ENCODE peak calls at places on chromosomes 7 and 10, in four cellular contexts. J is psoas muscle, G is uterus, X is neural progenitor cell. H is an unnamed sample.

GRCh38 chr7:48438196-48438595 is 266.9 kb downstream of the ABCA13 start:
- DNase-seq in J (no peak), G (no peak), X (no peak), H (no peak)

GRCh38 chr10:72796042-72796441 is 97.5 kb upstream of the OIT3 start:
- DNase-seq in J (no peak), G (no peak), X (no peak), H (no peak)

GRCh38 chr10:69769395-69769989 is 32.2 kb upstream of the COL13A1 start:
- DNase-seq in J (peak; percentile 68), G (no peak), X (peak; percentile 40), H (no peak)

GRCh38 chr7:139232893-139233292 is 1.9 kb downstream of the UBN2 start:
- DNase-seq in J (no peak), G (no peak), X (no peak), H (no peak)

GRCh38 chr10:11255796-11256444 is 238.2 kb downstream of the CELF2 start:
- DNase-seq in J (peak; percentile 69), G (peak; percentile 49), X (no peak), H (no peak)

GRCh38 chr10:79132681-79133381 is 64.1 kb downstream of the ZMIZ1 start:
- DNase-seq in J (peak; percentile 51), G (no peak), X (peak; percentile 61), H (no peak)

GRCh38 chr7:50307368-50308012 is 3.0 kb downstream of the IKZF1 start:
- DNase-seq in J (no peak), G (no peak), X (peak; percentile 48), H (no peak)

GRCh38 chr10:128043259-128044045 is 82.8 kb downstream of the MKI67 start:
- DNase-seq in J (no peak), G (no peak), X (peak; percentile 25), H (no peak)

GRCh38 chr10:85420501-85421191 is 945.9 kb downstream of the GRID1 start:
- DNase-seq in J (no peak), G (no peak), X (peak; percentile 82), H (no peak)

GRCh38 chr7:10939237-10939910 is 34.3 kb upstream of the PHF14 start:
- DNase-seq in J (peak; percentile 45), G (no peak), X (no peak), H (no peak)

GRCh38 chr7:4641091-4641666 is 40.9 kb upstream of the FOXK1 start:
- DNase-seq in J (no peak), G (no peak), X (no peak), H (no peak)

GRCh38 chr7:27184342-27185012 is 555 bp downstream of the HOXA11 start:
- DNase-seq in J (peak; percentile 67), G (peak; percentile 38), X (peak; percentile 48), H (peak; percentile 61)
- H3K4me1 ChIP-seq in J (peaks cover 27% of the 10 kb centered on the region), G (no peaks in the 10 kb centered on the region), X (peaks cover 14% of the 10 kb centered on the region), H (peaks cover 7% of the 10 kb centered on the region)

GRCh38 chr10:24453404-24453830 is 244.5 kb downstream of the KIAA1217 start:
- DNase-seq in J (no peak), G (no peak), X (no peak), H (no peak)
- H3K4me1 ChIP-seq in J (peaks cover 79% of the 10 kb centered on the region), G (no peaks in the 10 kb centered on the region), X (no peaks in the 10 kb centered on the region), H (peaks cover 12% of the 10 kb centered on the region)

DNA sequence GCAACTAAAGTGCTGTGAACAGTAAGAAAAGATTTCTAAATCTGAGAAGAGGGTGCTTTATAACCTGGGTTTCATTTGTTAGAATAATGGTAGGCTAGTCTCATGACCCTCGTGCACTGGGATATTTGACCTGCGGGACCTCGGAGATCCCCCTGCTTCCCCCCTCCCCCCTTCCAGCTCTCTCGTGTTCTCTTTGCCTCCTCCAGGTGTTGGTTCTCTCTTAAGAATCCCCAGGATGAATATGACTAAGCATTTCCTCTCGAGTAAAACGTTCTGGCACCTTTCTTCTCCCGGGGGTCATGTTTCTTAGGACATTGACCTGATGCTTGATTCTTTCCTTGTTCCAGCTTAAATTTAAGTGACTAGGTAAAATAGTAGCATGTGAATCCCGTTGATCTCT is 71.2 kb downstream of the SHH start:
- DNase-seq in J (no peak), G (no peak), X (no peak), H (no peak)
- H3K4me1 ChIP-seq in J (peaks cover 3% of the 10 kb centered on the region), G (no peaks in the 10 kb centered on the region), X (no peaks in the 10 kb centered on the region), H (no peaks in the 10 kb centered on the region)

DNA sequence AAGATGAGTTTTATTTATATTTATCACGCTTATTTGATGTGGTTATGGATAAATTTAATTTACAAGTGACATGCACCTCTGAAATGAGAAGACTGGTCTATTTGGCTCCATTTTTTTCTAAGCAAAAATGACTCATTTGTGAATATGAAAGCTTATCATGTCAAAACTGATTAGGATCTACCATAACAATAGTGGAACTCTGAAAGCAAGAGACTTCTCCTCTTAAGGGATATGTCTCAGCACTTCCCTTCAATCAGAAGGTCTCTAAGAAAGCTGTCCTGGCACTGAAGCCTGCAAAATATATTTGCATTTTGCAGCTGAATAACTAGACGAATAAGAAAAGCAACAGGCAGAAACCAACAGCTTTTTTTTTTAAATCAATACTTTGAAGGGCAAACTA is 12.7 kb downstream of the FAS start:
- DNase-seq in J (no peak), G (no peak), X (no peak), H (no peak)
- H3K4me1 ChIP-seq in J (peaks cover 4% of the 10 kb centered on the region), G (no peaks in the 10 kb centered on the region), X (peaks cover 6% of the 10 kb centered on the region), H (peaks cover 9% of the 10 kb centered on the region)

GRCh38 chr7:1569016-1569415 is 816 bp downstream of the PSMG3 start:
- DNase-seq in J (peak; percentile 58), G (no peak), X (no peak), H (no peak)

GRCh38 chr7:1564603-1565022 is 5.2 kb downstream of the PSMG3 start:
- DNase-seq in J (peak; percentile 46), G (no peak), X (no peak), H (no peak)

GRCh38 chr7:1567082-1567771 is 2.6 kb downstream of the PSMG3 start:
- DNase-seq in J (peak; percentile 67), G (no peak), X (no peak), H (no peak)

GRCh38 chr7:1567893-1568292 is 1.9 kb downstream of the PSMG3 start:
- DNase-seq in J (peak; percentile 63), G (no peak), X (no peak), H (no peak)

DNA sequence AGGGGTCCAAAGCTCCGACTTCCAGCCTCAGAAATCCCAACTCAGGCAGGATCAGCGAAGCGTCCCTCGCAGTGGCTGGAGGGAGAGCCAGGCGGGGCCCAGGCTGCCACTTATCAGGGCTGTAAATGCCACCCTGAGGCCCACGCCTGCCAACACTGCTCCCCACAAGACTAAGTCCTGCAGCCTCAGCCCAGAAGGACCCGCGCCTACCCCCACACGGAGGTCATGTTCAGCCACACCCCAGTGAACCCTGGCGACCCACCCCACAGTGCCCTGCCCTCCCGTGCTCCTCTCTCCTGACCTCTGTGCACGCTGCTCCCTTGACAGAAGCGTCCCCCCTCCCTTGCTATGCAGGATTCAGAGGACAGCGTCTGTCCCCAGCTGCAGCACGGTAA is 3.1 kb downstream of the PSMG3 start:
- DNase-seq in J (peak; percentile 49), G (no peak), X (no peak), H (no peak)
- H3K4me1 ChIP-seq in J (peaks cover 26% of the 10 kb centered on the region), G (peaks cover 6% of the 10 kb centered on the region), X (peaks cover 3% of the 10 kb centered on the region), H (peaks cover 8% of the 10 kb centered on the region)

GRCh38 chr7:133693281-133693680 is 433.9 kb upstream of the LRGUK start:
- DNase-seq in J (no peak), G (no peak), X (no peak), H (no peak)

GRCh38 chr7:133690740-133691139 is 436.4 kb upstream of the LRGUK start:
- DNase-seq in J (no peak), G (no peak), X (no peak), H (no peak)

GRCh38 chr7:133695976-133696531 is 431.1 kb upstream of the LRGUK start:
- DNase-seq in J (no peak), G (no peak), X (peak; percentile 1), H (no peak)

GRCh38 chr7:133688483-133689239 is 435.8 kb downstream of the EXOC4 start:
- DNase-seq in J (no peak), G (no peak), X (no peak), H (no peak)

GRCh38 chr7:133691727-133692450 is 435.3 kb upstream of the LRGUK start:
- DNase-seq in J (no peak), G (no peak), X (no peak), H (no peak)
- H3K4me1 ChIP-seq in J (no peaks in the 10 kb centered on the region), G (no peaks in the 10 kb centered on the region), X (peaks cover 8% of the 10 kb centered on the region), H (peaks cover 7% of the 10 kb centered on the region)

GRCh38 chr10:80410578-80411145 is 2.3 kb downstream of the PRXL2A start:
- DNase-seq in J (no peak), G (no peak), X (no peak), H (no peak)
- H3K4me1 ChIP-seq in J (peaks cover 63% of the 10 kb centered on the region), G (peaks cover 12% of the 10 kb centered on the region), X (peaks cover 72% of the 10 kb centered on the region), H (no peaks in the 10 kb centered on the region)

GRCh38 chr10:87873656-87874055 is 10.2 kb downstream of the PTEN start:
- DNase-seq in J (no peak), G (no peak), X (no peak), H (no peak)

GRCh38 chr10:87872828-87873227 is 9.4 kb downstream of the PTEN start:
- DNase-seq in J (no peak), G (no peak), X (no peak), H (no peak)

GRCh38 chr10:87878664-87879459 is 15.4 kb downstream of the PTEN start:
- DNase-seq in J (no peak), G (no peak), X (no peak), H (no peak)

GRCh38 chr10:87870154-87870553 is 6.7 kb downstream of the PTEN start:
- DNase-seq in J (no peak), G (no peak), X (no peak), H (no peak)

DNA sequence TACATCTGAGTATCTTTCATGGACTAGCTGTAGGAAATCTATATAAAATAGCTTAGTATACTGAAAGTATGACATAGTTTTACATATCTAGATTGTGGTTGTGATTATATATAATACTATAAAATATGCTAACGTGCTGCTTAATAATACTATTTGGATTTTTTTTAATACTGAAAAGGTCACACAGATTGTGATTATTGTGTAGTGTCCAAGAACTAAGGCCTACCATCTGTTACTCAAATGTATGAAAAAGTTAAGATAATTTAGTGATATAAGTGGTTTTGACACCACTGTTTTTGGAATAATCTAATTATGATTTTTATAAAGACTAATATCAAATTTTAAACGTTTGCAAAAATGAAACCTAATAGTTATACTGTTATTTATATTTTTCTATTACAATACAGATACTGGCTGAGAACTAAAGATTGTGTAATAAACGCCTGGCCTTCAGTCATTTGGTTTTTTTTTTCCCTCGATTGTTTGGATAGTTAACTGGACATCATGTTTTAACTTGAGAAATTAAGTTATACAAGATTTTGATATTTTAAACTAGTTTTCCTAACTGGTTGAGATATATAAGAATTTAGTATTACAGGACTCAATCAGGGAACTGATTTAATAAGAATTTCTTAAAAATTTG is 12.6 kb downstream of the PTEN start:
- DNase-seq in J (no peak), G (no peak), X (no peak), H (no peak)
- H3K4me1 ChIP-seq in J (peaks cover 61% of the 10 kb centered on the region), G (no peaks in the 10 kb centered on the region), X (no peaks in the 10 kb centered on the region), H (peaks cover 56% of the 10 kb centered on the region)

GRCh38 chr7:100691676-100692577 is 2.1 kb downstream of the GIGYF1 start:
- DNase-seq in J (peak; percentile 89), G (peak; percentile 80), X (peak; percentile 94), H (no peak)
- H3K4me1 ChIP-seq in J (peaks cover 44% of the 10 kb centered on the region), G (peaks cover 28% of the 10 kb centered on the region), X (peaks cover 21% of the 10 kb centered on the region), H (peaks cover 10% of the 10 kb centered on the region)